ENCODE peak calls at places on chromosomes 12 and 14, in eight cellular contexts. D is aorta, K is adrenal gland, I is astrocyte, B is ascending aorta, U is A549, S is OCI-LY7, V is brain microvascular endothelial cell. H is an unnamed sample.
A peak's percentile ranks its signal among the peaks of the same experiment; 100 is the strongest.

GRCh38 chr12:21607701-21608100 is 3.1 kb upstream of the GYS2 start:
- DNase-seq in V (no peak), D (no peak), U (peak; percentile 61), S (peak; percentile 14), B (no peak), I (peak; percentile 2), K (no peak), H (no peak)

GRCh38 chr12:16352481-16352880 is 5.0 kb downstream of the MGST1 start:
- DNase-seq in B (no peak), U (no peak), I (peak; percentile 79), D (no peak), K (no peak), V (no peak), S (no peak), H (no peak)

GRCh38 chr12:110010853-110011835 is 11.9 kb downstream of the ANKRD13A start:
- DNase-seq in B (no peak), I (no peak), K (no peak), U (no peak), D (no peak), S (peak; percentile 76), V (no peak), H (no peak)

GRCh38 chr12:53492830-53493609 is 6.2 kb downstream of the MAP3K12 start:
- DNase-seq in S (peak; percentile 90), K (peak; percentile 95), D (peak; percentile 96), I (peak; percentile 78), B (peak; percentile 97), V (peak; percentile 84), U (peak; percentile 92), H (peak; percentile 93)

GRCh38 chr14:71116206-71117122 is 209.2 kb downstream of the PCNX1 start:
- DNase-seq in U (no peak), I (no peak), K (no peak), V (no peak), D (no peak), S (peak; percentile 89), B (no peak), H (no peak)

GRCh38 chr12:77648716-77649115 is 182.0 kb upstream of the NAV3 start:
- DNase-seq in U (no peak), I (peak; percentile 30), D (no peak), B (no peak), V (no peak), K (no peak), S (no peak), H (no peak)

GRCh38 chr14:77882631-77883030 is 82.7 kb downstream of the ADCK1 start:
- DNase-seq in K (no peak), B (no peak), I (no peak), V (no peak), S (no peak), D (no peak), U (no peak), H (peak; percentile 40)

GRCh38 chr12:109727039-109727723 is 13.6 kb downstream of the FAM222A start:
- DNase-seq in K (no peak), U (no peak), I (no peak), S (no peak), B (no peak), D (peak; percentile 64), V (no peak), H (peak; percentile 95)

GRCh38 chr14:53890611-53891091 is 66.0 kb downstream of the BMP4 start:
- DNase-seq in I (peak; percentile 57), D (no peak), K (no peak), V (peak; percentile 8), U (no peak), S (no peak), B (no peak), H (peak; percentile 47)

GRCh38 chr12:11561416-11561815 is 88.1 kb upstream of the ETV6 start:
- DNase-seq in D (no peak), K (no peak), U (no peak), S (no peak), I (peak; percentile 12), V (no peak), B (no peak), H (no peak)

GRCh38 chr12:130456375-130457199 is 118.9 kb downstream of the PIWIL1 start:
- DNase-seq in S (no peak), D (no peak), U (no peak), B (no peak), I (no peak), K (no peak), V (no peak), H (no peak)

GRCh38 chr14:76917158-76917596 is 91.0 kb downstream of the LRRC74A start:
- DNase-seq in B (peak; percentile 79), U (peak; percentile 88), S (peak; percentile 28), K (peak; percentile 77), I (peak; percentile 71), D (no peak), V (peak; percentile 82), H (peak; percentile 88)

GRCh38 chr14:32230695-32231280 is 27.7 kb upstream of the RNU6-8 start:
- DNase-seq in V (peak; percentile 56), I (peak; percentile 94), S (no peak), U (peak; percentile 41), B (no peak), D (no peak), K (no peak), H (no peak)

GRCh38 chr12:21334771-21335325 is at the start of gene SLCO1A2:
- DNase-seq in B (no peak), D (no peak), K (no peak), I (no peak), U (no peak), V (no peak), S (no peak), H (no peak)

GRCh38 chr14:64465208-64465821 is at the start of gene AKAP5:
- DNase-seq in D (peak; percentile 87), K (peak; percentile 43), B (peak; percentile 77), S (peak; percentile 60), U (peak; percentile 28), I (peak; percentile 32), V (no peak), H (peak; percentile 44)
- H3K27ac ChIP-seq in D (peak within 1 kb of the TSS; percentile 78), K (peak within 1 kb of the TSS; percentile 63), B (peak within 1 kb of the TSS; percentile 79), S (no peak within 1 kb of the TSS), U (peak within 1 kb of the TSS; percentile 69), I (no peak within 1 kb of the TSS), V (no peak within 1 kb of the TSS), H (no peak within 1 kb of the TSS)

GRCh38 chr12:13196302-13196921 is at the start of gene EMP1:
- DNase-seq in U (peak; percentile 97), B (peak; percentile 98), V (peak; percentile 100), D (peak; percentile 95), I (peak; percentile 100), S (no peak), K (peak; percentile 96), H (peak; percentile 75)
- H3K4me3 ChIP-seq in U (peak within 1 kb of the TSS; percentile 46), B (peak within 1 kb of the TSS; percentile 71), V (peak within 1 kb of the TSS; percentile 91), D (peak within 1 kb of the TSS; percentile 39), I (peak within 1 kb of the TSS; percentile 96), S (no peak within 1 kb of the TSS), K (peak within 1 kb of the TSS; percentile 52), H (peak within 1 kb of the TSS; percentile 49)

GRCh38 chr12:75790219-75790618 is 241.4 kb downstream of the PHLDA1 start:
- DNase-seq in S (no peak), I (no peak), D (no peak), B (no peak), K (no peak), U (no peak), V (no peak), H (no peak)
- H3K27ac ChIP-seq in S (no peak overlapping the region), I (no peak overlapping the region), D (no peak overlapping the region), B (no peak overlapping the region), K (no peak overlapping the region), U (no peak overlapping the region), V (no peak overlapping the region), H (no peak overlapping the region)

GRCh38 chr14:26841920-26842741 is 244.3 kb upstream of the NOVA1 start:
- DNase-seq in D (no peak), K (peak; percentile 71), S (no peak), V (peak; percentile 53), U (peak; percentile 96), B (peak; percentile 66), I (peak; percentile 98), H (no peak)
- H3K4me3 ChIP-seq in D (no peak overlapping the region), K (no peak overlapping the region), S (no peak overlapping the region), V (no peak overlapping the region), U (no peak overlapping the region), B (no peak overlapping the region), I (no peak overlapping the region), H (no peak overlapping the region)

GRCh38 chr12:106359620-106360399 is 2.3 kb downstream of the POLR3B start:
- DNase-seq in B (no peak), D (no peak), V (no peak), S (no peak), K (no peak), U (no peak), I (no peak), H (no peak)

GRCh38 chr12:106360400-106360994 is 2.9 kb downstream of the POLR3B start:
- DNase-seq in V (no peak), B (no peak), S (no peak), U (no peak), K (no peak), D (no peak), I (no peak), H (no peak)

GRCh38 chr12:106357549-106358409 is at the start of gene POLR3B:
- DNase-seq in V (peak; percentile 96), U (peak; percentile 98), D (peak; percentile 98), I (peak; percentile 90), K (peak; percentile 98), S (peak; percentile 97), B (peak; percentile 98), H (peak; percentile 93)

GRCh38 chr12:106362971-106363370 is 5.4 kb downstream of the POLR3B start:
- DNase-seq in D (no peak), K (no peak), I (no peak), V (no peak), U (no peak), B (no peak), S (no peak), H (no peak)

GRCh38 chr12:106358410-106359241 is 1.1 kb downstream of the POLR3B start:
- DNase-seq in D (no peak), B (peak; percentile 71), K (no peak), V (peak; percentile 86), S (peak; percentile 4), U (no peak), I (peak; percentile 75), H (peak; percentile 64)
- H3K27ac ChIP-seq in D (peak overlapping the region; percentile 24), B (peak overlapping the region; percentile 90), K (peak overlapping the region; percentile 93), V (peak overlapping the region; percentile 95), S (peak overlapping the region; percentile 62), U (peak overlapping the region; percentile 92), I (peak overlapping the region; percentile 91), H (peak overlapping the region; percentile 59)

H was measured in SJCRH30.